ENCODE peak calls at places on chromosomes 16 and 17, in five cellular contexts. S is gastrocnemius medialis; J is lower lobe of right lung; P is CD8-positive, alpha-beta T cell; A is astrocyte. F is an unnamed sample.
A peak's percentile ranks its signal among the peaks of the same experiment; 100 is the strongest.

GRCh38 chr17:3916825-3917224 is 560 bp upstream of the P2RX1 start:
- DNase-seq in S (no peak), J (no peak), P (no peak), A (no peak), F (no peak)

GRCh38 chr16:48053346-48053745 is 102.4 kb downstream of the ABCC12 start:
- DNase-seq in S (no peak), J (peak; percentile 52), P (no peak), A (peak; percentile 75), F (no peak)

GRCh38 chr17:65312718-65313382 is 175.7 kb downstream of the RGS9 start:
- DNase-seq in S (no peak), J (no peak), P (no peak), A (no peak), F (no peak)

GRCh38 chr17:63066158-63066808 is 100.2 kb downstream of the TANC2 start:
- DNase-seq in S (no peak), J (no peak), P (no peak), A (no peak), F (no peak)

GRCh38 chr16:16059895-16060590 is 110.6 kb downstream of the ABCC1 start:
- DNase-seq in S (peak; percentile 93), J (no peak), P (no peak), A (no peak), F (no peak)

GRCh38 chr16:71803305-71803690 is 5.3 kb downstream of the AP1G1 start:
- DNase-seq in S (no peak), J (no peak), P (no peak), A (no peak), F (no peak)

GRCh38 chr17:29838961-29839360 is 91.1 kb downstream of the SSH2 start:
- DNase-seq in S (no peak), J (peak; percentile 45), P (no peak), A (no peak), F (no peak)

GRCh38 chr17:28033972-28034714 is 8.3 kb upstream of the NLK start:
- DNase-seq in S (no peak), J (no peak), P (no peak), A (peak; percentile 92), F (no peak)

GRCh38 chr17:49890077-49890821 is 42.4 kb upstream of the TAC4 start:
- DNase-seq in S (no peak), J (no peak), P (no peak), A (no peak), F (no peak)

GRCh38 chr16:25109643-25110042 is 1.9 kb upstream of the LCMT1 start:
- DNase-seq in S (peak; percentile 40), J (no peak), P (no peak), A (peak; percentile 90), F (no peak)

GRCh38 chr16:4098496-4098895 is 17.7 kb downstream of the ADCY9 start:
- DNase-seq in S (no peak), J (peak; percentile 28), P (no peak), A (no peak), F (no peak)

GRCh38 chr16:46673320-46674013 is 15.5 kb downstream of the VPS35 start:
- DNase-seq in S (no peak), J (no peak), P (peak; percentile 57), A (peak; percentile 31), F (peak; percentile 37)

GRCh38 chr17:32350662-32351418 is 883 bp downstream of the ZNF207 start:
- DNase-seq in S (no peak), J (no peak), P (no peak), A (peak; percentile 50), F (peak; percentile 58)

GRCh38 chr17:50986989-50987660 is 121.0 kb upstream of the TOB1 start:
- DNase-seq in S (no peak), J (no peak), P (no peak), A (peak; percentile 64), F (no peak)

GRCh38 chr17:63356275-63356905 is 89.7 kb downstream of the CYB561 start:
- DNase-seq in S (no peak), J (no peak), P (no peak), A (peak; percentile 90), F (no peak)

GRCh38 chr17:33947762-33948161 is 307.3 kb upstream of the CCL2 start:
- DNase-seq in S (no peak), J (no peak), P (no peak), A (no peak), F (no peak)

GRCh38 chr16:80914379-80915078 is 92.2 kb downstream of the CMC2 start:
- DNase-seq in S (no peak), J (no peak), P (no peak), A (no peak), F (no peak)

GRCh38 chr17:73166731-73167581 is 2.1 kb downstream of the SSTR2 start:
- DNase-seq in S (no peak), J (no peak), P (no peak), A (no peak), F (peak; percentile 32)

GRCh38 chr16:85750827-85751641 is at the start of gene C16orf74:
- DNase-seq in S (no peak), J (peak; percentile 61), P (peak; percentile 57), A (no peak), F (no peak)

GRCh38 chr17:78610951-78611511 is 33.8 kb upstream of the DNAH17 start:
- DNase-seq in S (no peak), J (no peak), P (no peak), A (no peak), F (no peak)

GRCh38 chr17:27236710-27237315 is 57.1 kb upstream of the WSB1 start:
- DNase-seq in S (peak; percentile 38), J (no peak), P (peak; percentile 81), A (peak; percentile 28), F (peak; percentile 67)

GRCh38 chr17:31825961-31826691 is 32.9 kb downstream of the COPRS start:
- DNase-seq in S (peak; percentile 2), J (no peak), P (no peak), A (no peak), F (peak; percentile 47)

GRCh38 chr17:66548659-66549311 is 246.4 kb downstream of the PRKCA start:
- DNase-seq in S (no peak), J (no peak), P (no peak), A (no peak), F (no peak)

GRCh38 chr16:60740033-60740696 is 1296.1 kb downstream of the CDH8 start:
- DNase-seq in S (no peak), J (no peak), P (no peak), A (no peak), F (no peak)

GRCh38 chr17:40366861-40367518 is 2.5 kb upstream of the GJD3 start:
- DNase-seq in S (no peak), J (no peak), P (no peak), A (no peak), F (no peak)

DNA sequence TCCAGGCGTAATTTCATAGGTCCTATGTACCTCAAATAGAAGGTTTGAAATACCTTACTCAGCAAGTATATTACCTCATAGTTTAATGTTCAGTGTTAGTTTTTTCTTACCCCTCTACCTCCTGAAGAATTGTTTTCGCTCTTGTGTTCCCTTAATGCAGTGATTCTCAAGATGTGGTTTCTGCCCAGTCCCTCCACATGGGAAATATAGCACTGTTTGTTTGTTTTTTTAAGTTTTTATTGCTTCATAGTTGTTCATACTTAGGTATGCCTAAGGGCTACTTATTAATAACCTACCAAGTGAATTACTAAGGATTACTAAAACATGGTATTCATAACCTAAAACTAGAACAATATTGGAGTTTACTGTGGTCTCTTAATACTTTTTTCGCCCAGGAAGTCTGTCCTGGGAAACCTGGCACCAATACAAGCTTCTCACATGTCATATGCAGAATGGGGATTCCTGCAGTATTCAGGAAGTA is 5.0 kb downstream of the RSPRY1 start:
- DNase-seq in S (no peak), J (no peak), P (no peak), A (peak; percentile 54), F (no peak)
- H3K4me3 ChIP-seq in S (no peak overlapping the region), J (no peak overlapping the region), P (no peak overlapping the region), A (no peak overlapping the region), F (no peak overlapping the region)

GRCh38 chr17:42563950-42564349 is 2.0 kb downstream of the COASY start:
- DNase-seq in S (no peak), J (no peak), P (no peak), A (no peak), F (no peak)
- H3K4me3 ChIP-seq in S (no peak overlapping the region), J (peak overlapping the region; percentile 96), P (no peak overlapping the region), A (no peak overlapping the region), F (no peak overlapping the region)

GRCh38 chr16:1615761-1616160 is 3.6 kb downstream of the CRAMP1 start:
- DNase-seq in S (no peak), J (no peak), P (no peak), A (no peak), F (no peak)
- H3K4me3 ChIP-seq in S (peak overlapping the region; percentile 64), J (peak overlapping the region; percentile 92), P (no peak overlapping the region), A (peak overlapping the region; percentile 68), F (no peak overlapping the region)

DNA sequence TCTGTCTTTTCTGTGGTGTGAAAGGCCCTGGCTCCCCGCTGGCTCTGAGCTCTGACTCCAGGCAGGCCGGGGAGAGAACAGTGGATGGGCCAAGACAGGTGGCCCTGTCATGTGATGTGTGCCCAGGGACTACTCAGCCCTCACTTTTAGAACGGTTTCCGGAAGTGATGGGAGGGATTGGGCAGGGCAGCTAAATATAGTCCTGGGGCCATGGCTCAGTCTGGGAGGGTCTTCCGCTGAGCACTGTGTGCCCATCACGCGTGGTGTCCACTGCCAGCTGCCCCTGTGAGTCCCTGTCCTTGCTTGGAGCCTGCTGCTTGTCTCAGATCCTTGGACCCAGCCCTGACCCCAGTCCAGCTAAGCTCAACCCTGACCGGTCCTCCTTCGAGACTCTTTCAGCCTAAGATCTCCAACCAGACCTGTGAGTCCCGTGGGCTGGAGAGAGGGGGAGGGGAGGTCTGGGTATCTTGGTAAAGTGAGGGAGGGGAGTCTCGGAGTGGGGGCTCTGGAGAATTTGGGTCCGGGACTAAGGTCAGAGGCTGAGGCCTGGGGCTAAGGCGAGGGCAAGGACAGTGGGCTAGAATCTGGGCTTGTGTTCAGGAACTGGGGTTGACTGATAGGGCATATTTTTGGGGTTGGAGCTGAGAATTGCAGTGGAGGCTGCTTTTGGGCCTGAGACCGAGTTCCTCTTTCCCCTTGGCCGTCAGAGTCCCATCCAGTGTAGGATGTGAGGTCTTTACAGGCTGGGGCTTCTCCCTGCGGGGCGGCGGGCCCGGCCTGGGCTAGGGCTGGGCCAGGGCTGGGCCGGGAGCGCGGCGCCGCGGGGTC is at the start of gene TRIM72:
- DNase-seq in S (peak; percentile 90), J (no peak), P (no peak), A (no peak), F (no peak)
- H3K4me3 ChIP-seq in S (peak within 1 kb of the TSS; percentile 75), J (peak within 1 kb of the TSS; percentile 64), P (peak within 1 kb of the TSS; percentile 24), A (peak within 1 kb of the TSS; percentile 51), F (no peak within 1 kb of the TSS)

GRCh38 chr16:77723108-77723514 is 797 bp downstream of the NUDT7 start:
- DNase-seq in S (no peak), J (no peak), P (no peak), A (peak; percentile 66), F (peak; percentile 54)

GRCh38 chr16:77724174-77724573 is 1.9 kb downstream of the NUDT7 start:
- DNase-seq in S (no peak), J (no peak), P (no peak), A (no peak), F (no peak)

GRCh38 chr16:77721752-77722314 is 481 bp upstream of the NUDT7 start:
- DNase-seq in S (no peak), J (no peak), P (no peak), A (no peak), F (no peak)

GRCh38 chr16:77722315-77723107 is at the start of gene NUDT7:
- DNase-seq in S (peak; percentile 96), J (peak; percentile 99), P (peak; percentile 98), A (peak; percentile 87), F (peak; percentile 89)
- H3K4me3 ChIP-seq in S (peak within 1 kb of the TSS; percentile 71), J (peak within 1 kb of the TSS; percentile 84), P (peak within 1 kb of the TSS; percentile 83), A (peak within 1 kb of the TSS; percentile 82), F (peak within 1 kb of the TSS; percentile 79)